ENCODE peak calls at places on chromosome 22, in eight cellular contexts. H is GF-D8, E is AG09309, C is left ventricle myocardium inferior, Z is posterior cingulate gyrus, P is sciatic nerve, K is COR-L47, B is NCI-H2029. Y is an unnamed sample.
A peak's percentile ranks its signal among the peaks of the same experiment; 100 is the strongest.

GRCh38 chr22:41048791-41049717 is 43.3 kb upstream of the EP300 start:
- DNase-seq in K (no peak), E (peak; percentile 79), P (peak; percentile 80), H (no peak), B (no peak), C (peak; percentile 77), Z (peak; percentile 89), Y (no peak)

GRCh38 chr22:38981005-38981658 is 1.0 kb upstream of the APOBEC3B start:
- DNase-seq in C (no peak), Z (peak; percentile 73), H (peak; percentile 24), B (no peak), E (no peak), K (no peak), P (no peak), Y (peak; percentile 53)

GRCh38 chr22:45009881-45010531 is at the start of gene PHF21B:
- DNase-seq in C (peak; percentile 60), K (peak; percentile 78), P (peak; percentile 77), B (peak; percentile 71), E (no peak), Z (peak; percentile 91), H (no peak), Y (peak; percentile 95)

GRCh38 chr22:47318041-47318737 is 555.7 kb downstream of the TBC1D22A start:
- DNase-seq in C (no peak), K (no peak), Z (no peak), P (no peak), H (no peak), B (no peak), E (no peak), Y (no peak)

GRCh38 chr22:41380993-41381328 is 781 bp upstream of the TEF start:
- DNase-seq in B (peak; percentile 63), C (no peak), H (no peak), Z (no peak), E (peak; percentile 94), K (no peak), P (no peak), Y (no peak)

GRCh38 chr22:23404689-23405365 is 175.3 kb downstream of the IGLL1 start:
- DNase-seq in Z (peak; percentile 76), H (no peak), P (no peak), K (no peak), E (no peak), B (no peak), C (no peak), Y (no peak)

GRCh38 chr22:35552186-35552842 is 11.7 kb downstream of the RASD2 start:
- DNase-seq in B (no peak), Z (no peak), P (no peak), C (no peak), E (no peak), K (no peak), H (no peak), Y (peak; percentile 83)

GRCh38 chr22:42646569-42647525 is 2.3 kb downstream of the CYB5R3 start:
- DNase-seq in K (no peak), E (no peak), C (peak; percentile 83), Z (no peak), P (no peak), H (no peak), B (no peak), Y (no peak)

GRCh38 chr22:30290679-30291333 is 1.5 kb upstream of the CASTOR1 start:
- DNase-seq in C (peak; percentile 86), P (peak; percentile 91), Z (peak; percentile 93), K (peak; percentile 57), B (peak; percentile 67), H (no peak), E (no peak), Y (peak; percentile 37)

GRCh38 chr22:27515091-27515523 is 286.4 kb downstream of the MN1 start:
- DNase-seq in E (no peak), K (no peak), H (no peak), P (peak; percentile 74), Z (no peak), C (peak; percentile 74), B (no peak), Y (no peak)

GRCh38 chr22:49103314-49104052 is 724.2 kb downstream of the BRD1 start:
- DNase-seq in P (peak; percentile 22), K (peak; percentile 92), E (no peak), Z (peak; percentile 77), H (no peak), C (no peak), B (peak; percentile 92), Y (no peak)

GRCh38 chr22:46956498-46957215 is 194.2 kb downstream of the TBC1D22A start:
- DNase-seq in K (no peak), E (no peak), B (no peak), C (no peak), Z (no peak), P (no peak), H (no peak), Y (no peak)

GRCh38 chr22:19117111-19117512 is 5.1 kb downstream of the DGCR2 start:
- DNase-seq in E (no peak), K (peak; percentile 71), H (no peak), P (no peak), B (peak; percentile 75), Z (no peak), C (no peak), Y (no peak)

GRCh38 chr22:37171662-37172061 is 16.4 kb downstream of the C1QTNF6 start:
- DNase-seq in B (no peak), K (no peak), E (no peak), P (peak; percentile 1), C (no peak), H (no peak), Z (no peak), Y (no peak)

GRCh38 chr22:24789516-24789915 is 15.0 kb upstream of the PIWIL3 start:
- DNase-seq in H (no peak), Z (no peak), K (no peak), E (no peak), C (no peak), P (no peak), B (no peak), Y (no peak)

GRCh38 chr22:37476389-37477329 is 9.5 kb downstream of the MFNG start:
- DNase-seq in Z (no peak), E (no peak), B (no peak), K (no peak), P (no peak), H (no peak), C (no peak), Y (no peak)

Y was measured in 8988T.